ENCODE peak calls at places on chromosome 12, in eight cellular contexts. One of them, this sample, is unnamed.

GRCh38 chr12:89314060-89314761 is 38.1 kb downstream of the DUSP6 start:
- DNase-seq in DMS 273 treated with DMSO at 0.1 percent for 48 hours: no peak
- DNase-seq in left ventricle myocardium superior: no peak
- DNase-seq in D341Med: no peak
- DNase-seq in GM18507: no peak
- DNase-seq in GM23248: no peak
- DNase-seq in dorsolateral prefrontal cortex: no peak
- DNase-seq in NCI-H1105 treated with DMSO at 0.1 percent for 48 hours: no peak
- DNase-seq in this sample: no peak

GRCh38 chr12:124416516-124417395 is 121.9 kb downstream of the RFLNA start:
- DNase-seq in DMS 273 treated with DMSO at 0.1 percent for 48 hours: no peak
- DNase-seq in left ventricle myocardium superior: no peak
- DNase-seq in D341Med: no peak
- DNase-seq in GM18507: no peak
- DNase-seq in GM23248: no peak
- DNase-seq in dorsolateral prefrontal cortex: no peak
- DNase-seq in NCI-H1105 treated with DMSO at 0.1 percent for 48 hours: no peak
- DNase-seq in this sample: no peak

GRCh38 chr12:13005649-13006048 is 5.6 kb upstream of the HEBP1 start:
- DNase-seq in DMS 273 treated with DMSO at 0.1 percent for 48 hours: no peak
- DNase-seq in left ventricle myocardium superior: no peak
- DNase-seq in D341Med: no peak
- DNase-seq in GM18507: no peak
- DNase-seq in GM23248: no peak
- DNase-seq in dorsolateral prefrontal cortex: no peak
- DNase-seq in NCI-H1105 treated with DMSO at 0.1 percent for 48 hours: no peak
- DNase-seq in this sample: no peak

GRCh38 chr12:106598003-106598402 is 15.2 kb downstream of the RFX4 start:
- DNase-seq in DMS 273 treated with DMSO at 0.1 percent for 48 hours: no peak
- DNase-seq in left ventricle myocardium superior: no peak
- DNase-seq in D341Med: no peak
- DNase-seq in GM18507: no peak
- DNase-seq in GM23248: no peak
- DNase-seq in dorsolateral prefrontal cortex: no peak
- DNase-seq in NCI-H1105 treated with DMSO at 0.1 percent for 48 hours: no peak
- DNase-seq in this sample: no peak

GRCh38 chr12:98106201-98106600 is 409.2 kb upstream of the TMPO start:
- DNase-seq in DMS 273 treated with DMSO at 0.1 percent for 48 hours: no peak
- DNase-seq in left ventricle myocardium superior: no peak
- DNase-seq in D341Med: no peak
- DNase-seq in GM18507: no peak
- DNase-seq in GM23248: no peak
- DNase-seq in dorsolateral prefrontal cortex: no peak
- DNase-seq in NCI-H1105 treated with DMSO at 0.1 percent for 48 hours: no peak
- DNase-seq in this sample: no peak

GRCh38 chr12:109310247-109311125 is 1.4 kb upstream of the FOXN4 start:
- DNase-seq in DMS 273 treated with DMSO at 0.1 percent for 48 hours: peak
- DNase-seq in left ventricle myocardium superior: no peak
- DNase-seq in D341Med: peak
- DNase-seq in GM18507: no peak
- DNase-seq in GM23248: no peak
- DNase-seq in dorsolateral prefrontal cortex: peak
- DNase-seq in NCI-H1105 treated with DMSO at 0.1 percent for 48 hours: peak
- DNase-seq in this sample: peak

GRCh38 chr12:15782667-15783066 is 6.5 kb downstream of the EPS8 start:
- DNase-seq in DMS 273 treated with DMSO at 0.1 percent for 48 hours: no peak
- DNase-seq in left ventricle myocardium superior: no peak
- DNase-seq in D341Med: no peak
- DNase-seq in GM18507: no peak
- DNase-seq in GM23248: no peak
- DNase-seq in dorsolateral prefrontal cortex: no peak
- DNase-seq in NCI-H1105 treated with DMSO at 0.1 percent for 48 hours: no peak
- DNase-seq in this sample: peak

GRCh38 chr12:121980211-121980891 is 41.3 kb upstream of the BCL7A start:
- DNase-seq in DMS 273 treated with DMSO at 0.1 percent for 48 hours: no peak
- DNase-seq in left ventricle myocardium superior: no peak
- DNase-seq in D341Med: no peak
- DNase-seq in GM18507: no peak
- DNase-seq in GM23248: peak
- DNase-seq in dorsolateral prefrontal cortex: no peak
- DNase-seq in NCI-H1105 treated with DMSO at 0.1 percent for 48 hours: no peak
- DNase-seq in this sample: no peak

GRCh38 chr12:131910302-131911110 is 16.1 kb downstream of the ULK1 start:
- DNase-seq in DMS 273 treated with DMSO at 0.1 percent for 48 hours: no peak
- DNase-seq in left ventricle myocardium superior: peak
- DNase-seq in D341Med: no peak
- DNase-seq in GM18507: no peak
- DNase-seq in GM23248: no peak
- DNase-seq in dorsolateral prefrontal cortex: no peak
- DNase-seq in NCI-H1105 treated with DMSO at 0.1 percent for 48 hours: no peak
- DNase-seq in this sample: no peak

GRCh38 chr12:124381454-124382207 is 86.7 kb downstream of the RFLNA start:
- DNase-seq in DMS 273 treated with DMSO at 0.1 percent for 48 hours: no peak
- DNase-seq in left ventricle myocardium superior: peak
- DNase-seq in D341Med: no peak
- DNase-seq in GM18507: no peak
- DNase-seq in GM23248: peak
- DNase-seq in dorsolateral prefrontal cortex: peak
- DNase-seq in NCI-H1105 treated with DMSO at 0.1 percent for 48 hours: no peak
- DNase-seq in this sample: no peak

GRCh38 chr12:131066207-131066885 is 112.6 kb downstream of the ADGRD1 start:
- DNase-seq in DMS 273 treated with DMSO at 0.1 percent for 48 hours: no peak
- DNase-seq in left ventricle myocardium superior: no peak
- DNase-seq in D341Med: no peak
- DNase-seq in GM18507: no peak
- DNase-seq in GM23248: no peak
- DNase-seq in dorsolateral prefrontal cortex: no peak
- DNase-seq in NCI-H1105 treated with DMSO at 0.1 percent for 48 hours: no peak
- DNase-seq in this sample: no peak

GRCh38 chr12:70556179-70556869 is 80.9 kb downstream of the PTPRB start:
- DNase-seq in DMS 273 treated with DMSO at 0.1 percent for 48 hours: no peak
- DNase-seq in left ventricle myocardium superior: no peak
- DNase-seq in D341Med: no peak
- DNase-seq in GM18507: no peak
- DNase-seq in GM23248: no peak
- DNase-seq in dorsolateral prefrontal cortex: no peak
- DNase-seq in NCI-H1105 treated with DMSO at 0.1 percent for 48 hours: no peak
- DNase-seq in this sample: no peak

GRCh38 chr12:126891789-126892188 is 1375.2 kb upstream of the TMEM132C start:
- DNase-seq in DMS 273 treated with DMSO at 0.1 percent for 48 hours: no peak
- DNase-seq in left ventricle myocardium superior: no peak
- DNase-seq in D341Med: no peak
- DNase-seq in GM18507: no peak
- DNase-seq in GM23248: no peak
- DNase-seq in dorsolateral prefrontal cortex: no peak
- DNase-seq in NCI-H1105 treated with DMSO at 0.1 percent for 48 hours: no peak
- DNase-seq in this sample: peak

GRCh38 chr12:111253213-111253612 is 115.7 kb downstream of the PHETA1 start:
- DNase-seq in DMS 273 treated with DMSO at 0.1 percent for 48 hours: no peak
- DNase-seq in left ventricle myocardium superior: no peak
- DNase-seq in D341Med: no peak
- DNase-seq in GM18507: no peak
- DNase-seq in GM23248: no peak
- DNase-seq in dorsolateral prefrontal cortex: no peak
- DNase-seq in NCI-H1105 treated with DMSO at 0.1 percent for 48 hours: no peak
- DNase-seq in this sample: no peak

GRCh38 chr12:32681272-32681671 is 2.2 kb downstream of the DNM1L start:
- DNase-seq in DMS 273 treated with DMSO at 0.1 percent for 48 hours: no peak
- DNase-seq in left ventricle myocardium superior: no peak
- DNase-seq in D341Med: no peak
- DNase-seq in GM18507: no peak
- DNase-seq in GM23248: no peak
- DNase-seq in dorsolateral prefrontal cortex: no peak
- DNase-seq in NCI-H1105 treated with DMSO at 0.1 percent for 48 hours: no peak
- DNase-seq in this sample: no peak

GRCh38 chr12:92615703-92616102 is 87.1 kb upstream of the PLEKHG7 start:
- DNase-seq in DMS 273 treated with DMSO at 0.1 percent for 48 hours: no peak
- DNase-seq in left ventricle myocardium superior: no peak
- DNase-seq in D341Med: no peak
- DNase-seq in GM18507: no peak
- DNase-seq in GM23248: no peak
- DNase-seq in dorsolateral prefrontal cortex: no peak
- DNase-seq in NCI-H1105 treated with DMSO at 0.1 percent for 48 hours: no peak
- DNase-seq in this sample: no peak